ENCODE peak calls at places on chromosomes 7 and 10, in eight cellular contexts. X is NCI-H1092; M is NCI-H1105 treated with DMSO at 0.1 percent for 48 hours; P is activated T-cell treated with anti-CD3 and anti-CD28 coated beads, Interleukin-2, amount 50 U/mL, for 24 hours; O is RCC 7860; D is naive B cell; C is GM23248; N is stimulated activated CD4-positive, alpha-beta T cell treated with anti-CD3 and anti-CD28 coated beads, Interleukin-15, amount 100 ng/mL, for 1 hour. J is an unnamed sample.

GRCh38 chr10:104922810-104923209 is 281.7 kb downstream of the SORCS3 start:
- DNase-seq in X (no peak), M (no peak), P (no peak), O (no peak), D (no peak), C (no peak), N (no peak), J (no peak)

GRCh38 chr10:128036746-128037542 is 89.3 kb downstream of the MKI67 start:
- DNase-seq in X (no peak), M (no peak), P (no peak), O (peak; percentile 68), D (no peak), C (peak; percentile 61), N (no peak), J (peak; percentile 26)

GRCh38 chr7:29237483-29237882 is 42.9 kb downstream of the CHN2 start:
- DNase-seq in X (no peak), M (no peak), P (no peak), O (no peak), D (no peak), C (peak; percentile 5), N (no peak), J (no peak)

GRCh38 chr10:34319197-34319846 is 495.8 kb downstream of the PARD3 start:
- DNase-seq in X (peak; percentile 81), M (peak; percentile 95), P (no peak), O (no peak), D (no peak), C (peak; percentile 96), N (no peak), J (peak; percentile 16)

GRCh38 chr10:72764151-72764550 is 72.2 kb downstream of the MCU start:
- DNase-seq in X (no peak), M (no peak), P (no peak), O (peak; percentile 82), D (no peak), C (peak; percentile 71), N (no peak), J (no peak)

GRCh38 chr10:49534670-49535381 is 4.1 kb downstream of the ERCC6 start:
- DNase-seq in X (no peak), M (no peak), P (no peak), O (no peak), D (no peak), C (peak; percentile 88), N (no peak), J (peak; percentile 45)

GRCh38 chr10:11724938-11725776 is 17.0 kb upstream of the ECHDC3 start:
- DNase-seq in X (no peak), M (no peak), P (no peak), O (peak; percentile 61), D (peak; percentile 56), C (peak; percentile 79), N (no peak), J (peak; percentile 86)

GRCh38 chr10:89845541-89846275 is 144.3 kb downstream of the KIF20B start:
- DNase-seq in X (no peak), M (no peak), P (no peak), O (no peak), D (no peak), C (peak; percentile 9), N (no peak), J (no peak)

GRCh38 chr7:82562716-82563404 is 119.3 kb upstream of the CACNA2D1 start:
- DNase-seq in X (no peak), M (no peak), P (no peak), O (no peak), D (no peak), C (peak; percentile 71), N (no peak), J (no peak)

GRCh38 chr7:92754756-92755581 is 81.4 kb downstream of the CDK6 start:
- DNase-seq in X (peak; percentile 86), M (peak; percentile 76), P (no peak), O (no peak), D (no peak), C (no peak), N (no peak), J (no peak)

GRCh38 chr7:23387583-23387982 is 82.7 kb downstream of the IGF2BP3 start:
- DNase-seq in X (no peak), M (no peak), P (no peak), O (no peak), D (no peak), C (no peak), N (no peak), J (no peak)

GRCh38 chr10:36141786-36142560 is 499.9 kb upstream of the FZD8 start:
- DNase-seq in X (no peak), M (no peak), P (no peak), O (no peak), D (no peak), C (no peak), N (no peak), J (no peak)

GRCh38 chr10:49310901-49311561 is 12.1 kb downstream of the C10orf71 start:
- DNase-seq in X (no peak), M (no peak), P (no peak), O (no peak), D (no peak), C (no peak), N (no peak), J (no peak)